ENCODE peak calls at places on chromosomes 12 and 14, in five cellular contexts. T is esophagus squamous epithelium, N is colonic mucosa, U is mammary epithelial cell, M is SK-N-SH. S is an unnamed sample. For H3K27me3, the result is how much of the 10 kb centered on the place peaks cover.

GRCh38 chr12:89383235-89384049 is 31.1 kb upstream of the DUSP6 start:
- DNase-seq in T (no peak), N (peak), U (no peak), M (peak), S (no peak)

GRCh38 chr12:101592931-101593330 is 1.8 kb upstream of the MYBPC1 start:
- DNase-seq in T (no peak), N (no peak), U (no peak), M (no peak), S (no peak)

GRCh38 chr14:94918896-94919295 is 149.0 kb upstream of the GSC start:
- DNase-seq in T (no peak), N (no peak), U (peak), M (no peak), S (no peak)

GRCh38 chr12:8771072-8771471 is 51.3 kb upstream of the A2ML1 start:
- DNase-seq in T (no peak), N (no peak), U (no peak), M (no peak), S (no peak)

GRCh38 chr12:43835656-43836454 is at the start of gene TMEM117:
- DNase-seq in T (peak), N (peak), U (peak), M (peak), S (peak)

GRCh38 chr12:95169368-95169767 is 47.9 kb downstream of the FGD6 start:
- DNase-seq in T (no peak), N (peak), U (peak), M (no peak), S (no peak)

GRCh38 chr12:77229640-77230442 is 164.5 kb upstream of the E2F7 start:
- DNase-seq in T (no peak), N (no peak), U (no peak), M (no peak), S (no peak)

GRCh38 chr12:6613015-6613775 is 6.0 kb upstream of the CHD4 start:
- DNase-seq in T (no peak), N (peak), U (peak), M (peak), S (peak)

GRCh38 chr12:4270670-4271432 is 2.7 kb upstream of the CCND2 start:
- DNase-seq in T (no peak), N (peak), U (no peak), M (peak), S (peak)

GRCh38 chr14:29749327-29749726 is 178.3 kb downstream of the PRKD1 start:
- DNase-seq in T (no peak), N (no peak), U (no peak), M (no peak), S (no peak)

GRCh38 chr14:68979722-68980552 is 835 bp upstream of the ACTN1 start:
- DNase-seq in T (no peak), N (peak), U (peak), M (no peak), S (no peak)

GRCh38 chr14:97180304-97181200 is 383.4 kb downstream of the VRK1 start:
- DNase-seq in T (no peak), N (no peak), U (no peak), M (no peak), S (no peak)

GRCh38 chr12:107903377-107904061 is 129.0 kb downstream of the ASCL4 start:
- DNase-seq in T (peak), N (peak), U (peak), M (peak), S (peak)

GRCh38 chr12:81222841-81223595 is 145.1 kb downstream of the ACSS3 start:
- DNase-seq in T (no peak), N (no peak), U (no peak), M (no peak), S (no peak)

GRCh38 chr14:23361320-23361719 is 3.7 kb downstream of the EFS start:
- DNase-seq in T (no peak), N (no peak), U (peak), M (no peak), S (no peak)

GRCh38 chr14:33568935-33569579 is 381.8 kb downstream of the EGLN3 start:
- DNase-seq in T (no peak), N (no peak), U (peak), M (no peak), S (no peak)

GRCh38 chr14:77882098-77882497 is 82.2 kb downstream of the ADCK1 start:
- DNase-seq in T (no peak), N (no peak), U (peak), M (peak), S (no peak)

GRCh38 chr12:2299207-2299606 is 246.4 kb downstream of the CACNA1C start:
- DNase-seq in T (no peak), N (no peak), U (no peak), M (no peak), S (no peak)

GRCh38 chr14:89542768-89543419 is 125.9 kb upstream of the FOXN3 start:
- DNase-seq in T (no peak), N (no peak), U (no peak), M (no peak), S (no peak)

GRCh38 chr12:6115389-6115788 is 9.1 kb downstream of the VWF start:
- DNase-seq in T (no peak), N (no peak), U (no peak), M (no peak), S (no peak)

DNA sequence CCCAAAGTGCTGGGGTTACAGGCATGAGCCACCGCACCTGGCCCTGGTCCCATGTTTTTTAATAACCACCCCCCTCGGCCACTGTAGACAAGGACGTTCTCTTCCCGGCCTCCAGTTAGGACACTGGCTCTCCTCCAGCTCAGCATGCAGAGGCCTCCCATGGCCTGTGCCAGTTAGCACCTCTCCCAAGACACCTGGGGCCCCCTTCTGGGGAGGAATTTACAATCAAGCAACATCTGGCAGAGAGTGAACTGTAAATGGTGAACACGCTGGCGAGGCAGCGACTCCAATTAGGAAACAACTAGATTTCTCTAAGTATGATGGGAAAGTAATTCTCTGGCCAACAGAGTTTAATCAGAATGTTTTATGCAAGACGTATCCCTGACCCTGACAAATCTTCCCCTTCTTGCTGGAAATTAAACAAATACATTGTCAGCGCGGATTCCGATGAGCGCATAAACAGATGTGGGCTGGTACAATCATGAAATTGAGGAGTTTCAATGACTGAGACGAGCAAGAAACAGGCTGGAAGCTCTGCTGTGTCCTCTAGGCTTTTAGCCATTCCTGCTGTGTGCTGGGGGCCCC is 61.8 kb upstream of the DLK1 start:
- DNase-seq in T (no peak), N (peak), U (no peak), M (no peak), S (no peak)
- H3K27me3 ChIP-seq in T (under half), N (under half), U (under half), M (under half), S (under half)

DNA sequence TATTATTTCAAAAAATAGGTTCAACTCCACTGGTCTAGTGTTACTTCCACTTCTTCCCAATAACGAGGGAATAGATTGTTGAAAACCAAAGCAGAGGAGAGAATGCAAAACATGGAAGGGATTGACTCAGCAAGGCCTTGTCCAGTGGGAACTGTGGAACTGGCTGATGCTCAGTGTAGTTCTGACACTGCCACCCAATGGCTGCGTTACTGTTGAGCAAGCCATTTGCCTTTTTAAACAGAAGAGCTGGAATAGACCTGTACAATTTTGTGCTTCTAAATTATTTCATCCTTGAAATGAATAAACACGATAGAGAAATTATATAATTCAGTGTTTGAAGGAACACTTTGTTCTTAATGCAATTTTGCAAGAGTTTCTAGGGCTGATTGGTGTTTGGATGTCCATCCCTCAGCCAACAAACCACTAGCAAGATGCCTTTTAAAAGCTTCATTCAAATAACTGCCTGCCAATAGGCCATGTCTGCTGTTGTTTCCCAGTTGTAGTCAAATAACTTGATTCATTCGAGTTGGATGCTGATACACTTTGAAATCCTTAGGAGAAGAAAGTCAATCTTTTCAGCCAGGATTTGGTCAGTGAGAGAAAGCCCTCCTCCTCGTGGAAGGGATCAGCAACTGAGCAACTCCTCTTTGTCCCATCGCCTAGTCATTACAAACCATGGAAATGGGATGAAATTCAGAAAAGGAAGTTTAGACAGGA is 7.2 kb upstream of the MGP start:
- DNase-seq in T (no peak), N (no peak), U (no peak), M (no peak), S (no peak)
- TF ChIP-seq CTCF in T (no peak), N (no peak), U (no peak), M (peak), S (peak)

GRCh38 chr14:74237441-74237840 is 1.8 kb upstream of the VSX2 start:
- DNase-seq in T (no peak), N (no peak), U (no peak), M (no peak), S (no peak)
- H3K27me3 ChIP-seq in T (under half), N (under half), U (under half), M (half or more), S (under half)

GRCh38 chr12:49283541-49284429 is 11.2 kb upstream of the PRPH start:
- DNase-seq in T (no peak), N (no peak), U (no peak), M (peak), S (no peak)
- TF ChIP-seq CTCF in T (no peak), N (no peak), U (no peak), M (peak), S (peak)

DNA sequence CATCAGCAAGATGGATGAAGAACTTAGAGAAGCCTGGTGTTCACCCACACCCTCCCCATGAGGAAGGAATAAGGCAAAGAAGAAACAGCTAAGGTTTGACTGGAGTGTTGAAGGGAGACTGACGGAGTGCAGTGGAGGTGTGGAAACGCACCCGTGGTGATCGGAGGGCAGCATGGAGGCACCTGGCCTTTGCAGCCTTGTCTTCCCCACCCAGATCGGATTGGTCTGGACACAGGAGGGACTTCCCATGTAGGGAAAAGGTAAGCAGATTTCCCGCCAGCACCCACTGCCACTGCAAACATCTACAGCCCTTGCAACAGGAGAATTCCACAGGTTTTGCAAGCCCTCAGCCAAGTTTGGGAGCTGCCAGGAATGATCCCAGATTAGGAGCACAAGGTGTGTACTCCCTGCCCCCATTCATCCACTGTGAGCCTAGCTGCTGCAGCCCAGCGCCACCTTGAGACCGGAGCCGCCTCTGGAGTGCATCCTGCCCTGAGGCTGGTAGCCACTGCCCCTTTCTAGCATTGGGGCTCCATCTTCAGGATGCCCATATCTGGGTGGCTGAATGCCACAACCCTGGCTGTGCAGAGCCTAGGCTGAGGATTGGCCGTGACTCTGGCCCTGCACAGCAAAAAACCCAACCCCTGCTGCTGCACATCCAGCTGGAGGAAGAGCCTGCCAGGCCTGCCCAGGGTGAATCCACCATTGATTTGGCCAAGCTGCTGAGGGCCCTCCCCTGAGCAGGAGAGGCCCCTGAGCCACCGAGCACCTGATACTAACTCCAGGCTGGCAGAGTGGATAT is 411.1 kb downstream of the TMEM121 start:
- DNase-seq in T (no peak), N (peak), U (no peak), M (no peak), S (no peak)
- H3K27me3 ChIP-seq in T (under half), N (under half), U (under half), M (under half), S (under half)

S was measured in GM06990.